ENCODE peak calls at places on chromosomes 3 and 15, in ten cellular contexts. One of them, this sample, is unnamed.
A peak's percentile ranks its signal among the peaks of the same experiment; 100 is the strongest.

GRCh38 chr3:172447611-172448579 is at the start of gene GHSR:
- DNase-seq in mesenteric fat pad: no peak
- DNase-seq in gastrocnemius medialis: no peak
- DNase-seq in HCT116: no peak
- DNase-seq in A172: no peak
- DNase-seq in ACHN: no peak
- DNase-seq in stimulated activated naive B cell treated with anti-CD40 and anti-IgM and Interleukin-4, amounts not matched to agents 10 μg/mL and 1 μg/mL and 100 μg/mL, for 72 hours: no peak
- DNase-seq in stimulated activated naive CD8-positive, alpha-beta T cell treated with anti-CD3 and anti-CD28 coated beads, Interleukin-15, amount 100 ng/mL, for 72 hours: no peak
- DNase-seq in GM12892: no peak
- DNase-seq in T-helper 9 cell: peak; percentile 0
- DNase-seq in this sample: no peak

GRCh38 chr15:83320404-83320803 is 35.9 kb upstream of the BNC1 start:
- DNase-seq in mesenteric fat pad: no peak
- DNase-seq in gastrocnemius medialis: no peak
- DNase-seq in HCT116: no peak
- DNase-seq in A172: no peak
- DNase-seq in ACHN: no peak
- DNase-seq in stimulated activated naive B cell treated with anti-CD40 and anti-IgM and Interleukin-4, amounts not matched to agents 10 μg/mL and 1 μg/mL and 100 μg/mL, for 72 hours: no peak
- DNase-seq in stimulated activated naive CD8-positive, alpha-beta T cell treated with anti-CD3 and anti-CD28 coated beads, Interleukin-15, amount 100 ng/mL, for 72 hours: no peak
- DNase-seq in GM12892: no peak
- DNase-seq in T-helper 9 cell: no peak
- DNase-seq in this sample: no peak

GRCh38 chr3:169659858-169660614 is 3.5 kb downstream of the MECOM start:
- DNase-seq in mesenteric fat pad: no peak
- DNase-seq in gastrocnemius medialis: no peak
- DNase-seq in HCT116: no peak
- DNase-seq in A172: no peak
- DNase-seq in ACHN: no peak
- DNase-seq in stimulated activated naive B cell treated with anti-CD40 and anti-IgM and Interleukin-4, amounts not matched to agents 10 μg/mL and 1 μg/mL and 100 μg/mL, for 72 hours: no peak
- DNase-seq in stimulated activated naive CD8-positive, alpha-beta T cell treated with anti-CD3 and anti-CD28 coated beads, Interleukin-15, amount 100 ng/mL, for 72 hours: no peak
- DNase-seq in GM12892: no peak
- DNase-seq in T-helper 9 cell: no peak
- DNase-seq in this sample: no peak

GRCh38 chr15:31346367-31347066 is 19.9 kb downstream of the KLF13 start:
- DNase-seq in mesenteric fat pad: no peak
- DNase-seq in gastrocnemius medialis: no peak
- DNase-seq in HCT116: no peak
- DNase-seq in A172: no peak
- DNase-seq in ACHN: no peak
- DNase-seq in stimulated activated naive B cell treated with anti-CD40 and anti-IgM and Interleukin-4, amounts not matched to agents 10 μg/mL and 1 μg/mL and 100 μg/mL, for 72 hours: peak; percentile 41
- DNase-seq in stimulated activated naive CD8-positive, alpha-beta T cell treated with anti-CD3 and anti-CD28 coated beads, Interleukin-15, amount 100 ng/mL, for 72 hours: peak; percentile 69
- DNase-seq in GM12892: no peak
- DNase-seq in T-helper 9 cell: no peak
- DNase-seq in this sample: no peak

GRCh38 chr3:111285691-111286090 is 214.1 kb downstream of the NECTIN3 start:
- DNase-seq in mesenteric fat pad: no peak
- DNase-seq in gastrocnemius medialis: no peak
- DNase-seq in HCT116: no peak
- DNase-seq in A172: no peak
- DNase-seq in ACHN: no peak
- DNase-seq in stimulated activated naive B cell treated with anti-CD40 and anti-IgM and Interleukin-4, amounts not matched to agents 10 μg/mL and 1 μg/mL and 100 μg/mL, for 72 hours: no peak
- DNase-seq in stimulated activated naive CD8-positive, alpha-beta T cell treated with anti-CD3 and anti-CD28 coated beads, Interleukin-15, amount 100 ng/mL, for 72 hours: no peak
- DNase-seq in GM12892: no peak
- DNase-seq in T-helper 9 cell: no peak
- DNase-seq in this sample: no peak

GRCh38 chr3:16528111-16528510 is 14.6 kb upstream of the RFTN1 start:
- DNase-seq in mesenteric fat pad: no peak
- DNase-seq in gastrocnemius medialis: peak; percentile 73
- DNase-seq in HCT116: no peak
- DNase-seq in A172: no peak
- DNase-seq in ACHN: no peak
- DNase-seq in stimulated activated naive B cell treated with anti-CD40 and anti-IgM and Interleukin-4, amounts not matched to agents 10 μg/mL and 1 μg/mL and 100 μg/mL, for 72 hours: no peak
- DNase-seq in stimulated activated naive CD8-positive, alpha-beta T cell treated with anti-CD3 and anti-CD28 coated beads, Interleukin-15, amount 100 ng/mL, for 72 hours: no peak
- DNase-seq in GM12892: no peak
- DNase-seq in T-helper 9 cell: no peak
- DNase-seq in this sample: no peak

GRCh38 chr15:44087578-44088190 is 107.4 kb downstream of the FRMD5 start:
- DNase-seq in mesenteric fat pad: no peak
- DNase-seq in gastrocnemius medialis: no peak
- DNase-seq in HCT116: peak; percentile 33
- DNase-seq in A172: peak; percentile 83
- DNase-seq in ACHN: peak; percentile 80
- DNase-seq in stimulated activated naive B cell treated with anti-CD40 and anti-IgM and Interleukin-4, amounts not matched to agents 10 μg/mL and 1 μg/mL and 100 μg/mL, for 72 hours: no peak
- DNase-seq in stimulated activated naive CD8-positive, alpha-beta T cell treated with anti-CD3 and anti-CD28 coated beads, Interleukin-15, amount 100 ng/mL, for 72 hours: no peak
- DNase-seq in GM12892: no peak
- DNase-seq in T-helper 9 cell: no peak
- DNase-seq in this sample: no peak

GRCh38 chr3:111321786-111322185 is 220.2 kb upstream of the CD96 start:
- DNase-seq in mesenteric fat pad: no peak
- DNase-seq in gastrocnemius medialis: no peak
- DNase-seq in HCT116: no peak
- DNase-seq in A172: peak; percentile 45
- DNase-seq in ACHN: no peak
- DNase-seq in stimulated activated naive B cell treated with anti-CD40 and anti-IgM and Interleukin-4, amounts not matched to agents 10 μg/mL and 1 μg/mL and 100 μg/mL, for 72 hours: no peak
- DNase-seq in stimulated activated naive CD8-positive, alpha-beta T cell treated with anti-CD3 and anti-CD28 coated beads, Interleukin-15, amount 100 ng/mL, for 72 hours: no peak
- DNase-seq in GM12892: no peak
- DNase-seq in T-helper 9 cell: no peak
- DNase-seq in this sample: no peak

GRCh38 chr3:52721002-52721741 is 15.3 kb downstream of the SPCS1 start:
- DNase-seq in mesenteric fat pad: no peak
- DNase-seq in gastrocnemius medialis: no peak
- DNase-seq in HCT116: no peak
- DNase-seq in A172: no peak
- DNase-seq in ACHN: no peak
- DNase-seq in stimulated activated naive B cell treated with anti-CD40 and anti-IgM and Interleukin-4, amounts not matched to agents 10 μg/mL and 1 μg/mL and 100 μg/mL, for 72 hours: no peak
- DNase-seq in stimulated activated naive CD8-positive, alpha-beta T cell treated with anti-CD3 and anti-CD28 coated beads, Interleukin-15, amount 100 ng/mL, for 72 hours: no peak
- DNase-seq in GM12892: no peak
- DNase-seq in T-helper 9 cell: no peak
- DNase-seq in this sample: no peak

GRCh38 chr3:44318929-44319328 is 19.6 kb upstream of the TCAIM start:
- DNase-seq in mesenteric fat pad: no peak
- DNase-seq in gastrocnemius medialis: no peak
- DNase-seq in HCT116: peak; percentile 16
- DNase-seq in A172: no peak
- DNase-seq in ACHN: no peak
- DNase-seq in stimulated activated naive B cell treated with anti-CD40 and anti-IgM and Interleukin-4, amounts not matched to agents 10 μg/mL and 1 μg/mL and 100 μg/mL, for 72 hours: no peak
- DNase-seq in stimulated activated naive CD8-positive, alpha-beta T cell treated with anti-CD3 and anti-CD28 coated beads, Interleukin-15, amount 100 ng/mL, for 72 hours: no peak
- DNase-seq in GM12892: no peak
- DNase-seq in T-helper 9 cell: no peak
- DNase-seq in this sample: no peak

GRCh38 chr15:61584410-61584809 is 355.3 kb upstream of the RORA start:
- DNase-seq in mesenteric fat pad: no peak
- DNase-seq in gastrocnemius medialis: no peak
- DNase-seq in HCT116: no peak
- DNase-seq in A172: peak; percentile 2
- DNase-seq in ACHN: no peak
- DNase-seq in stimulated activated naive B cell treated with anti-CD40 and anti-IgM and Interleukin-4, amounts not matched to agents 10 μg/mL and 1 μg/mL and 100 μg/mL, for 72 hours: no peak
- DNase-seq in stimulated activated naive CD8-positive, alpha-beta T cell treated with anti-CD3 and anti-CD28 coated beads, Interleukin-15, amount 100 ng/mL, for 72 hours: no peak
- DNase-seq in GM12892: no peak
- DNase-seq in T-helper 9 cell: no peak
- DNase-seq in this sample: no peak

GRCh38 chr3:33096103-33096868 is 660 bp downstream of the GLB1 start:
- DNase-seq in mesenteric fat pad: no peak
- DNase-seq in gastrocnemius medialis: peak; percentile 25
- DNase-seq in HCT116: no peak
- DNase-seq in A172: peak; percentile 32
- DNase-seq in ACHN: peak; percentile 23
- DNase-seq in stimulated activated naive B cell treated with anti-CD40 and anti-IgM and Interleukin-4, amounts not matched to agents 10 μg/mL and 1 μg/mL and 100 μg/mL, for 72 hours: peak; percentile 55
- DNase-seq in stimulated activated naive CD8-positive, alpha-beta T cell treated with anti-CD3 and anti-CD28 coated beads, Interleukin-15, amount 100 ng/mL, for 72 hours: peak; percentile 53
- DNase-seq in GM12892: peak; percentile 39
- DNase-seq in T-helper 9 cell: peak; percentile 25
- DNase-seq in this sample: peak; percentile 12

GRCh38 chr3:14472471-14473351 is 67.4 kb downstream of the GRIP2 start:
- DNase-seq in mesenteric fat pad: no peak
- DNase-seq in gastrocnemius medialis: no peak
- DNase-seq in HCT116: peak; percentile 32
- DNase-seq in A172: peak; percentile 97
- DNase-seq in ACHN: peak; percentile 96
- DNase-seq in stimulated activated naive B cell treated with anti-CD40 and anti-IgM and Interleukin-4, amounts not matched to agents 10 μg/mL and 1 μg/mL and 100 μg/mL, for 72 hours: peak; percentile 10
- DNase-seq in stimulated activated naive CD8-positive, alpha-beta T cell treated with anti-CD3 and anti-CD28 coated beads, Interleukin-15, amount 100 ng/mL, for 72 hours: no peak
- DNase-seq in GM12892: no peak
- DNase-seq in T-helper 9 cell: no peak
- DNase-seq in this sample: no peak

GRCh38 chr15:51044037-51044712 is 50.5 kb downstream of the TNFAIP8L3 start:
- DNase-seq in mesenteric fat pad: no peak
- DNase-seq in gastrocnemius medialis: no peak
- DNase-seq in HCT116: no peak
- DNase-seq in A172: no peak
- DNase-seq in ACHN: no peak
- DNase-seq in stimulated activated naive B cell treated with anti-CD40 and anti-IgM and Interleukin-4, amounts not matched to agents 10 μg/mL and 1 μg/mL and 100 μg/mL, for 72 hours: no peak
- DNase-seq in stimulated activated naive CD8-positive, alpha-beta T cell treated with anti-CD3 and anti-CD28 coated beads, Interleukin-15, amount 100 ng/mL, for 72 hours: no peak
- DNase-seq in GM12892: no peak
- DNase-seq in T-helper 9 cell: no peak
- DNase-seq in this sample: no peak

GRCh38 chr15:25456196-25456595 is 17.4 kb upstream of the UBE3A start:
- DNase-seq in mesenteric fat pad: no peak
- DNase-seq in gastrocnemius medialis: no peak
- DNase-seq in HCT116: no peak
- DNase-seq in A172: no peak
- DNase-seq in ACHN: no peak
- DNase-seq in stimulated activated naive B cell treated with anti-CD40 and anti-IgM and Interleukin-4, amounts not matched to agents 10 μg/mL and 1 μg/mL and 100 μg/mL, for 72 hours: no peak
- DNase-seq in stimulated activated naive CD8-positive, alpha-beta T cell treated with anti-CD3 and anti-CD28 coated beads, Interleukin-15, amount 100 ng/mL, for 72 hours: no peak
- DNase-seq in GM12892: no peak
- DNase-seq in T-helper 9 cell: no peak
- DNase-seq in this sample: no peak

GRCh38 chr3:151146071-151146730 is 56.8 kb downstream of the GPR171 start:
- DNase-seq in mesenteric fat pad: no peak
- DNase-seq in gastrocnemius medialis: peak; percentile 56
- DNase-seq in HCT116: peak; percentile 71
- DNase-seq in A172: peak; percentile 82
- DNase-seq in ACHN: peak; percentile 70
- DNase-seq in stimulated activated naive B cell treated with anti-CD40 and anti-IgM and Interleukin-4, amounts not matched to agents 10 μg/mL and 1 μg/mL and 100 μg/mL, for 72 hours: peak; percentile 53
- DNase-seq in stimulated activated naive CD8-positive, alpha-beta T cell treated with anti-CD3 and anti-CD28 coated beads, Interleukin-15, amount 100 ng/mL, for 72 hours: peak; percentile 57
- DNase-seq in GM12892: peak; percentile 30
- DNase-seq in T-helper 9 cell: peak; percentile 26
- DNase-seq in this sample: peak; percentile 39

GRCh38 chr3:194686816-194687637 is 1.3 kb downstream of the FAM43A start:
- DNase-seq in mesenteric fat pad: no peak
- DNase-seq in gastrocnemius medialis: peak; percentile 34
- DNase-seq in HCT116: no peak
- DNase-seq in A172: no peak
- DNase-seq in ACHN: peak; percentile 20
- DNase-seq in stimulated activated naive B cell treated with anti-CD40 and anti-IgM and Interleukin-4, amounts not matched to agents 10 μg/mL and 1 μg/mL and 100 μg/mL, for 72 hours: peak; percentile 23
- DNase-seq in stimulated activated naive CD8-positive, alpha-beta T cell treated with anti-CD3 and anti-CD28 coated beads, Interleukin-15, amount 100 ng/mL, for 72 hours: peak; percentile 42
- DNase-seq in GM12892: peak; percentile 22
- DNase-seq in T-helper 9 cell: peak; percentile 12
- DNase-seq in this sample: no peak

GRCh38 chr15:68634531-68634930 is 55.7 kb downstream of the CORO2B start:
- DNase-seq in mesenteric fat pad: no peak
- DNase-seq in gastrocnemius medialis: no peak
- DNase-seq in HCT116: no peak
- DNase-seq in A172: no peak
- DNase-seq in ACHN: no peak
- DNase-seq in stimulated activated naive B cell treated with anti-CD40 and anti-IgM and Interleukin-4, amounts not matched to agents 10 μg/mL and 1 μg/mL and 100 μg/mL, for 72 hours: no peak
- DNase-seq in stimulated activated naive CD8-positive, alpha-beta T cell treated with anti-CD3 and anti-CD28 coated beads, Interleukin-15, amount 100 ng/mL, for 72 hours: no peak
- DNase-seq in GM12892: no peak
- DNase-seq in T-helper 9 cell: no peak
- DNase-seq in this sample: no peak

GRCh38 chr3:46666471-46666845 is 27.0 kb downstream of the ALS2CL start:
- DNase-seq in mesenteric fat pad: peak; percentile 53
- DNase-seq in gastrocnemius medialis: peak; percentile 6
- DNase-seq in HCT116: no peak
- DNase-seq in A172: no peak
- DNase-seq in ACHN: no peak
- DNase-seq in stimulated activated naive B cell treated with anti-CD40 and anti-IgM and Interleukin-4, amounts not matched to agents 10 μg/mL and 1 μg/mL and 100 μg/mL, for 72 hours: no peak
- DNase-seq in stimulated activated naive CD8-positive, alpha-beta T cell treated with anti-CD3 and anti-CD28 coated beads, Interleukin-15, amount 100 ng/mL, for 72 hours: no peak
- DNase-seq in GM12892: peak; percentile 5
- DNase-seq in T-helper 9 cell: no peak
- DNase-seq in this sample: no peak

GRCh38 chr3:27022096-27022761 is 347.0 kb downstream of the NEK10 start:
- DNase-seq in mesenteric fat pad: no peak
- DNase-seq in gastrocnemius medialis: no peak
- DNase-seq in HCT116: no peak
- DNase-seq in A172: no peak
- DNase-seq in ACHN: no peak
- DNase-seq in stimulated activated naive B cell treated with anti-CD40 and anti-IgM and Interleukin-4, amounts not matched to agents 10 μg/mL and 1 μg/mL and 100 μg/mL, for 72 hours: no peak
- DNase-seq in stimulated activated naive CD8-positive, alpha-beta T cell treated with anti-CD3 and anti-CD28 coated beads, Interleukin-15, amount 100 ng/mL, for 72 hours: no peak
- DNase-seq in GM12892: no peak
- DNase-seq in T-helper 9 cell: no peak
- DNase-seq in this sample: no peak

GRCh38 chr15:99744142-99744541 is 10.9 kb upstream of the LYSMD4 start:
- DNase-seq in mesenteric fat pad: no peak
- DNase-seq in gastrocnemius medialis: no peak
- DNase-seq in HCT116: no peak
- DNase-seq in A172: no peak
- DNase-seq in ACHN: no peak
- DNase-seq in stimulated activated naive B cell treated with anti-CD40 and anti-IgM and Interleukin-4, amounts not matched to agents 10 μg/mL and 1 μg/mL and 100 μg/mL, for 72 hours: no peak
- DNase-seq in stimulated activated naive CD8-positive, alpha-beta T cell treated with anti-CD3 and anti-CD28 coated beads, Interleukin-15, amount 100 ng/mL, for 72 hours: no peak
- DNase-seq in GM12892: no peak
- DNase-seq in T-helper 9 cell: no peak
- DNase-seq in this sample: no peak

GRCh38 chr3:156674911-156675743 is 737 bp downstream of the TIPARP start:
- DNase-seq in mesenteric fat pad: peak; percentile 92
- DNase-seq in gastrocnemius medialis: peak; percentile 37
- DNase-seq in HCT116: no peak
- DNase-seq in A172: peak; percentile 13
- DNase-seq in ACHN: peak; percentile 55
- DNase-seq in stimulated activated naive B cell treated with anti-CD40 and anti-IgM and Interleukin-4, amounts not matched to agents 10 μg/mL and 1 μg/mL and 100 μg/mL, for 72 hours: peak; percentile 26
- DNase-seq in stimulated activated naive CD8-positive, alpha-beta T cell treated with anti-CD3 and anti-CD28 coated beads, Interleukin-15, amount 100 ng/mL, for 72 hours: peak; percentile 49
- DNase-seq in GM12892: peak; percentile 23
- DNase-seq in T-helper 9 cell: peak; percentile 28
- DNase-seq in this sample: no peak

GRCh38 chr3:111315911-111316310 is 226.1 kb upstream of the CD96 start:
- DNase-seq in mesenteric fat pad: no peak
- DNase-seq in gastrocnemius medialis: no peak
- DNase-seq in HCT116: no peak
- DNase-seq in A172: peak; percentile 15
- DNase-seq in ACHN: no peak
- DNase-seq in stimulated activated naive B cell treated with anti-CD40 and anti-IgM and Interleukin-4, amounts not matched to agents 10 μg/mL and 1 μg/mL and 100 μg/mL, for 72 hours: no peak
- DNase-seq in stimulated activated naive CD8-positive, alpha-beta T cell treated with anti-CD3 and anti-CD28 coated beads, Interleukin-15, amount 100 ng/mL, for 72 hours: no peak
- DNase-seq in GM12892: no peak
- DNase-seq in T-helper 9 cell: no peak
- DNase-seq in this sample: no peak

GRCh38 chr15:27175479-27176153 is 204.6 kb downstream of the GABRG3 start:
- DNase-seq in mesenteric fat pad: no peak
- DNase-seq in gastrocnemius medialis: no peak
- DNase-seq in HCT116: no peak
- DNase-seq in A172: no peak
- DNase-seq in ACHN: no peak
- DNase-seq in stimulated activated naive B cell treated with anti-CD40 and anti-IgM and Interleukin-4, amounts not matched to agents 10 μg/mL and 1 μg/mL and 100 μg/mL, for 72 hours: no peak
- DNase-seq in stimulated activated naive CD8-positive, alpha-beta T cell treated with anti-CD3 and anti-CD28 coated beads, Interleukin-15, amount 100 ng/mL, for 72 hours: no peak
- DNase-seq in GM12892: no peak
- DNase-seq in T-helper 9 cell: no peak
- DNase-seq in this sample: no peak

GRCh38 chr3:182829761-182830405 is 36.6 kb downstream of the ATP11B start:
- DNase-seq in mesenteric fat pad: no peak
- DNase-seq in gastrocnemius medialis: no peak
- DNase-seq in HCT116: peak; percentile 27
- DNase-seq in A172: no peak
- DNase-seq in ACHN: no peak
- DNase-seq in stimulated activated naive B cell treated with anti-CD40 and anti-IgM and Interleukin-4, amounts not matched to agents 10 μg/mL and 1 μg/mL and 100 μg/mL, for 72 hours: no peak
- DNase-seq in stimulated activated naive CD8-positive, alpha-beta T cell treated with anti-CD3 and anti-CD28 coated beads, Interleukin-15, amount 100 ng/mL, for 72 hours: no peak
- DNase-seq in GM12892: no peak
- DNase-seq in T-helper 9 cell: no peak
- DNase-seq in this sample: no peak

GRCh38 chr15:96428742-96429141 is 98.2 kb downstream of the NR2F2 start:
- DNase-seq in mesenteric fat pad: no peak
- DNase-seq in gastrocnemius medialis: peak; percentile 41
- DNase-seq in HCT116: no peak
- DNase-seq in A172: peak; percentile 96
- DNase-seq in ACHN: peak; percentile 96
- DNase-seq in stimulated activated naive B cell treated with anti-CD40 and anti-IgM and Interleukin-4, amounts not matched to agents 10 μg/mL and 1 μg/mL and 100 μg/mL, for 72 hours: no peak
- DNase-seq in stimulated activated naive CD8-positive, alpha-beta T cell treated with anti-CD3 and anti-CD28 coated beads, Interleukin-15, amount 100 ng/mL, for 72 hours: no peak
- DNase-seq in GM12892: no peak
- DNase-seq in T-helper 9 cell: no peak
- DNase-seq in this sample: no peak

GRCh38 chr3:13844911-13845310 is 35.0 kb downstream of the WNT7A start:
- DNase-seq in mesenteric fat pad: no peak
- DNase-seq in gastrocnemius medialis: no peak
- DNase-seq in HCT116: no peak
- DNase-seq in A172: no peak
- DNase-seq in ACHN: no peak
- DNase-seq in stimulated activated naive B cell treated with anti-CD40 and anti-IgM and Interleukin-4, amounts not matched to agents 10 μg/mL and 1 μg/mL and 100 μg/mL, for 72 hours: no peak
- DNase-seq in stimulated activated naive CD8-positive, alpha-beta T cell treated with anti-CD3 and anti-CD28 coated beads, Interleukin-15, amount 100 ng/mL, for 72 hours: no peak
- DNase-seq in GM12892: no peak
- DNase-seq in T-helper 9 cell: no peak
- DNase-seq in this sample: no peak

GRCh38 chr3:50749822-50750221 is 75.1 kb downstream of the DOCK3 start:
- DNase-seq in mesenteric fat pad: no peak
- DNase-seq in gastrocnemius medialis: no peak
- DNase-seq in HCT116: no peak
- DNase-seq in A172: no peak
- DNase-seq in ACHN: no peak
- DNase-seq in stimulated activated naive B cell treated with anti-CD40 and anti-IgM and Interleukin-4, amounts not matched to agents 10 μg/mL and 1 μg/mL and 100 μg/mL, for 72 hours: no peak
- DNase-seq in stimulated activated naive CD8-positive, alpha-beta T cell treated with anti-CD3 and anti-CD28 coated beads, Interleukin-15, amount 100 ng/mL, for 72 hours: no peak
- DNase-seq in GM12892: no peak
- DNase-seq in T-helper 9 cell: no peak
- DNase-seq in this sample: no peak

This sample was measured in GM19239.